ENCODE peak calls at places on chromosomes 16 and 17, in nine cellular contexts. E is right lobe of liver; S is esophagus squamous epithelium; C is CD4-positive, alpha-beta T cell; R is CD8-positive, alpha-beta T cell; T is heart right ventricle; H is HFF-Myc; K is IMR-90; X is dorsolateral prefrontal cortex. Y is an unnamed sample.

GRCh38 chr17:67289174-67289876 is 44.3 kb upstream of the HELZ start:
- DNase-seq in R (no peak), X (peak; percentile 36), S (no peak), C (no peak), H (no peak), K (peak; percentile 55), T (peak; percentile 87), E (peak; percentile 73), Y (peak; percentile 69)

GRCh38 chr17:81048827-81049371 is 13.9 kb downstream of the BAIAP2 start:
- DNase-seq in C (no peak), T (no peak), K (no peak), S (no peak), X (no peak), E (no peak), R (no peak), H (no peak), Y (no peak)

GRCh38 chr16:79713609-79714309 is 113.2 kb upstream of the MAF start:
- DNase-seq in C (no peak), E (no peak), T (no peak), H (no peak), X (no peak), S (no peak), R (no peak), K (no peak), Y (no peak)

GRCh38 chr16:88430185-88430523 is 22.9 kb upstream of the ZFPM1 start:
- DNase-seq in X (no peak), E (no peak), S (no peak), C (no peak), T (peak; percentile 16), K (no peak), H (no peak), R (peak; percentile 60), Y (no peak)

GRCh38 chr17:67452681-67453554 is 75.8 kb downstream of the PITPNC1 start:
- DNase-seq in X (no peak), H (no peak), T (no peak), K (no peak), R (peak; percentile 56), E (no peak), C (no peak), S (no peak), Y (no peak)

GRCh38 chr17:40086150-40087044 is 14.0 kb downstream of the NR1D1 start:
- DNase-seq in S (no peak), T (no peak), K (no peak), X (no peak), R (peak; percentile 77), E (peak; percentile 63), C (peak; percentile 56), H (no peak), Y (no peak)

GRCh38 chr17:205817-206216 is 24.4 kb upstream of the DOC2B start:
- DNase-seq in X (no peak), S (no peak), K (no peak), E (no peak), R (no peak), T (no peak), C (no peak), H (no peak), Y (no peak)

GRCh38 chr17:41548844-41549595 is 20.9 kb upstream of the KRT19 start:
- DNase-seq in C (peak; percentile 75), R (peak; percentile 85), H (peak; percentile 74), S (no peak), X (peak; percentile 73), T (peak; percentile 75), K (peak; percentile 86), E (peak; percentile 79), Y (peak; percentile 85)

GRCh38 chr17:74752822-74753401 is 4.5 kb downstream of the NHERF1 start:
- DNase-seq in T (no peak), C (no peak), X (no peak), K (no peak), H (no peak), E (no peak), S (no peak), R (no peak), Y (no peak)

GRCh38 chr16:68762996-68763756 is 26.1 kb downstream of the CDH1 start:
- DNase-seq in K (no peak), C (no peak), X (peak; percentile 60), R (no peak), T (no peak), H (no peak), E (no peak), S (no peak), Y (no peak)

GRCh38 chr17:50638851-50639767 is 4.4 kb downstream of the ABCC3 start:
- DNase-seq in R (no peak), K (peak; percentile 97), C (no peak), H (peak; percentile 91), T (peak; percentile 90), X (peak; percentile 48), S (peak; percentile 21), E (peak; percentile 91), Y (peak; percentile 97)

GRCh38 chr17:75854881-75855309 is 240 bp downstream of the WBP2 start:
- DNase-seq in R (no peak), X (no peak), T (no peak), S (no peak), C (no peak), E (peak; percentile 70), H (no peak), K (no peak), Y (no peak)

GRCh38 chr16:78002915-78003538 is 19.3 kb upstream of the CLEC3A start:
- DNase-seq in K (peak; percentile 90), T (peak; percentile 82), R (peak; percentile 62), C (peak; percentile 36), S (no peak), E (peak; percentile 77), H (peak; percentile 58), X (peak; percentile 68), Y (peak; percentile 87)
- TF ChIP-seq CTCF in K (peak; percentile 99), T (peak; percentile 77), R (peak; percentile 63), C (peak; percentile 77), S (peak; percentile 74), E (peak; percentile 67), H (peak; percentile 71), X (peak; percentile 84), Y (peak; percentile 82)

GRCh38 chr16:56792960-56793359 is 63.0 kb downstream of the NUP93 start:
- DNase-seq in T (no peak), S (no peak), C (no peak), R (no peak), K (no peak), X (no peak), H (no peak), E (no peak), Y (no peak)

GRCh38 chr16:56787185-56787584 is 57.3 kb downstream of the NUP93 start:
- DNase-seq in T (no peak), H (no peak), X (no peak), C (no peak), S (no peak), E (no peak), R (no peak), K (no peak), Y (no peak)

GRCh38 chr16:56793504-56793903 is 63.6 kb downstream of the NUP93 start:
- DNase-seq in E (no peak), K (peak; percentile 51), H (no peak), X (no peak), C (no peak), T (no peak), S (no peak), R (no peak), Y (peak; percentile 33)

GRCh38 chr16:56788435-56788834 is 58.5 kb downstream of the NUP93 start:
- DNase-seq in K (no peak), C (no peak), H (no peak), E (no peak), T (no peak), X (no peak), R (no peak), S (no peak), Y (no peak)

GRCh38 chr16:56789360-56789759 is 59.4 kb downstream of the NUP93 start:
- DNase-seq in R (no peak), T (peak; percentile 16), C (no peak), H (no peak), K (peak; percentile 60), X (peak; percentile 44), E (peak; percentile 31), S (no peak), Y (peak; percentile 38)
- TF ChIP-seq CTCF in R (peak; percentile 23), T (no peak), C (no peak), H (peak; percentile 37), K (peak; percentile 60), X (peak; percentile 15), E (peak; percentile 33), S (peak; percentile 66), Y (peak; percentile 33)

DNA sequence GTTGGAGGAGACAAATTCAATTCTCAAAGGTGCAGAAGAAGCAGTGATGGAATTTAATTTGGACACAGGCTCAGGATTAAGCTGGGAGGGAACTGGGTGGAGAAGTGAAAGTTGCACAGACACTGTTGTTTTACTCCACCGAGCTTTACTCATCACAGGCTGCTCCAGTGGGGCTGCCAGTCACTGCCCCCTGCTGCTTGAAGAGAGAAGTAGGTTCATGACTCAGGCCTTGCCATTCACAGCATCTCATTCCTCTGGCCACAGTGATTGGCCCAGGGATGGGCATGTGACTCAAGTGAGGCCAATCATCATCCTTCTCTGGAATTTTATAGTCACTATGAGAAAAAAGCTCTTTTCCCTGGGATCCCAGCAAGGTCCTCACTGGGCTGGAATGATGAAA is 11.8 kb downstream of the GNAO1 start:
- DNase-seq in X (no peak), R (peak; percentile 65), E (peak; percentile 39), K (peak; percentile 6), H (no peak), S (no peak), C (peak; percentile 35), T (no peak), Y (peak; percentile 20)
- TF ChIP-seq CTCF in X (peak; percentile 50), R (peak; percentile 29), E (peak; percentile 30), K (peak; percentile 26), H (peak; percentile 20), S (no peak), C (peak; percentile 47), T (no peak), Y (peak; percentile 20)

DNA sequence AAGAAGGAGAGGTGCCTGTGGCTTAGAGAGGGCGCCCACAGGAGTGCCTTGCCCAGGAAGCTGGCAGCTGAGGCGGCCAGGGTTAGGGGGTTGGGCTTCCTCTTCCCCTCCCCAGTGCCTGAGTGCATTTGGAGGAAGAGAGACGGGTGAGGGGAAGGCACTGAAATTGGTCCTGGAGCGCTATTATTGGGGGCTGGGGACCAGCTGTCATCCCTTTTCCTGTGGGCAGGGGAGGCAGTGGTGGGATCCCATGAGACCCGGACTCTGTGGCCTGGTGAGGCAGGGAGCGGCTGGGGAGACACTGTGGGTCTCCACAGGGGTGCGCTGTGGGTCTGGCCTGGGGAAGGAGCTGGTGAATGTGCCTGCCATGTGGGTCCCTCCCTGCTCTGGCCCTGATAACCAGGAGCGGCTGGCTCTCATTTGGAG is 259.7 kb downstream of the SEC14L1 start:
- DNase-seq in X (no peak), S (no peak), E (no peak), T (peak; percentile 62), R (peak; percentile 87), H (no peak), C (peak; percentile 64), K (no peak), Y (no peak)
- TF ChIP-seq CTCF in X (peak; percentile 27), S (peak; percentile 32), E (peak; percentile 11), T (peak; percentile 13), R (peak; percentile 77), H (peak; percentile 56), C (peak; percentile 74), K (peak; percentile 41), Y (peak; percentile 26)

GRCh38 chr17:21457051-21458026 is 81.2 kb downstream of the KCNJ12 start:
- DNase-seq in C (peak; percentile 85), E (peak; percentile 92), T (peak; percentile 86), S (peak; percentile 24), K (peak; percentile 89), R (peak; percentile 94), X (peak; percentile 77), H (peak; percentile 61), Y (peak; percentile 95)
- TF ChIP-seq CTCF in C (peak; percentile 92), E (peak; percentile 89), T (peak; percentile 96), S (peak; percentile 90), K (peak; percentile 89), R (peak; percentile 86), X (peak; percentile 95), H (peak; percentile 89), Y (peak; percentile 70)

GRCh38 chr16:4377573-4378146 is 6.0 kb downstream of the VASN start:
- DNase-seq in K (no peak), C (no peak), S (no peak), H (no peak), E (no peak), R (no peak), X (no peak), T (no peak), Y (no peak)
- TF ChIP-seq CTCF in K (no peak), C (no peak), S (no peak), H (peak; percentile 11), E (no peak), R (no peak), X (no peak), T (no peak), Y (no peak)